ENCODE peak calls at places on chromosomes 5 and 9, in eight cellular contexts. L is breast epithelium, T is AG04450, C is adipocyte, O is brain microvascular endothelial cell, G is AG04449, Z is foreskin fibroblast, N is esophagus squamous epithelium. W is an unnamed sample.
A peak's percentile ranks its signal among the peaks of the same experiment; 100 is the strongest.

GRCh38 chr5:120600639-120601038 is 136.5 kb downstream of the PRR16 start:
- DNase-seq in L (no peak), T (no peak), C (no peak), O (no peak), G (no peak), Z (no peak), N (no peak), W (no peak)

GRCh38 chr9:134245179-134245578 is 80.8 kb upstream of the RNU6ATAC start:
- DNase-seq in L (no peak), T (no peak), C (no peak), O (no peak), G (no peak), Z (no peak), N (no peak), W (no peak)

GRCh38 chr5:155406815-155407214 is 393.3 kb downstream of the KIF4B start:
- DNase-seq in L (no peak), T (no peak), C (no peak), O (no peak), G (no peak), Z (no peak), N (no peak), W (no peak)

GRCh38 chr9:137456061-137456863 is 2.9 kb downstream of the NSMF start:
- DNase-seq in L (no peak), T (no peak), C (peak; percentile 81), O (peak; percentile 46), G (no peak), Z (peak; percentile 49), N (no peak), W (no peak)

GRCh38 chr5:5688194-5688924 is 265.9 kb downstream of the ICE1 start:
- DNase-seq in L (no peak), T (no peak), C (no peak), O (no peak), G (no peak), Z (no peak), N (no peak), W (no peak)

GRCh38 chr5:123921193-123921592 is 409.2 kb downstream of the CSNK1G3 start:
- DNase-seq in L (no peak), T (no peak), C (no peak), O (no peak), G (no peak), Z (no peak), N (no peak), W (no peak)

GRCh38 chr9:136567651-136568287 is 21.9 kb upstream of the NOTCH1 start:
- DNase-seq in L (peak; percentile 74), T (peak; percentile 32), C (peak; percentile 87), O (peak; percentile 81), G (no peak), Z (peak; percentile 85), N (no peak), W (no peak)

GRCh38 chr5:431001-431710 is 11.8 kb upstream of the EXOC3 start:
- DNase-seq in L (no peak), T (no peak), C (peak; percentile 57), O (peak; percentile 34), G (no peak), Z (no peak), N (no peak), W (no peak)

DNA sequence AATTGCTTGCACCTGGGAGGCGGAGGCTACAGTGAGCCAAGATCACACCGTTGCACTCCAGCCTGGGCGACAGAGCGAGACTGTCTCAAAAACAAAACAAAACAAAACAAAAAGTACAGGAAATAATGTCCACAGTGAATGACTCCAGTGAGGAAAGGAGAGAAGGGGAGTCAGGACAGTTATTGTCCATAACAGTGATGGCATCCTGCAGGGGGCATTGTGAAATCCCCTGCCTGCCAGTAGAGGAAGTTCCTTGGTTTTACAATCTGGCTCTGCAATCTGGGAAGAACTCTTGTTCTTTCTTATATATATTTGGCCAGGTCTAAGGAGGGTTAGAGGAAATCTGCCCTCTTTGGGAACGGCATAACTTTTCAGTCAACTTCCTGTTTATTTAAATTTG is 8.2 kb downstream of the SH3GL2 start:
- DNase-seq in L (no peak), T (no peak), C (no peak), O (no peak), G (no peak), Z (no peak), N (no peak), W (no peak)
- H3K4me3 ChIP-seq in L (no peak overlapping the region), T (no peak overlapping the region), C (no peak overlapping the region), O (no peak overlapping the region), G (no peak overlapping the region), Z (no peak overlapping the region), N (no peak overlapping the region), W (no peak overlapping the region)

DNA sequence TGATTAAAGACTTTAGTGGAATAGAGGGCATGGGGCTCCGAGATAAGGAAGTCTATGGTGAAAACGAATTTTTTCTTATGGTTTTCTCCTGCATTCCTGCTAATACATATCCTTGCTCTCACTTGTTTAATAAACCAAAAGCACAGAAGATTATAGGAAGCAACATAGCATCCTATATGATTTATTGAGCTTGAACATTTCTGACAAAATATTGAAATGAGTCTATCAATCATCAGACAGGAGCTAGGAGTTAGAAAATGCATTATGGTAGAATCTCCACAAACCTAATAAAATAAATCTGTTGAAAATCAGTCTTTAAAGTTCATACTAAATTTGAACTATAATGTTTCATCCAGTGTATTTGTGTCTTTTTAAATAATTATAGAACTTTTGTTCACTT is 554.6 kb upstream of the RGMB start:
- DNase-seq in L (no peak), T (no peak), C (no peak), O (no peak), G (no peak), Z (no peak), N (no peak), W (no peak)
- H3K4me3 ChIP-seq in L (no peak overlapping the region), T (no peak overlapping the region), C (no peak overlapping the region), O (no peak overlapping the region), G (no peak overlapping the region), Z (no peak overlapping the region), N (no peak overlapping the region), W (no peak overlapping the region)

DNA sequence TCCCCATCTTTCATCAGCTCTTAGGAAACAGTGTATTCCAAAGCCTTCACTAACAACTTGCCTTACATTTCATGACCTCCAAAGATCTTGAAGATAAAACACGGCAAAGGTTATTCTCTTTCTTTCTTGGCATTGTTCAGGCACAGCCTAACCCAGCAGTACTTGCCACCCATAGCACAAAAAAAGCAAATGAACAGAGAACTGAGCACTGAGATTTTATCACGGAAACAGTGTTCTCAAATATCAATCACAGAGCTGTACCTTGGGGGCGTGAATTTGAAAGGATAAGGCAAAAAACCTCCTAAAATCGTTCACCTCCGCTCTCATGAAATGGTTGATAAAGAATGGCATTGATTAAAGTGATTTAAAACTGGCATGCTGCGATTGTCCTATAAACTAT is 16.9 kb upstream of the KCNV2 start:
- DNase-seq in L (no peak), T (no peak), C (no peak), O (no peak), G (no peak), Z (no peak), N (no peak), W (no peak)
- H3K4me3 ChIP-seq in L (no peak overlapping the region), T (no peak overlapping the region), C (no peak overlapping the region), O (no peak overlapping the region), G (no peak overlapping the region), Z (no peak overlapping the region), N (no peak overlapping the region), W (no peak overlapping the region)

DNA sequence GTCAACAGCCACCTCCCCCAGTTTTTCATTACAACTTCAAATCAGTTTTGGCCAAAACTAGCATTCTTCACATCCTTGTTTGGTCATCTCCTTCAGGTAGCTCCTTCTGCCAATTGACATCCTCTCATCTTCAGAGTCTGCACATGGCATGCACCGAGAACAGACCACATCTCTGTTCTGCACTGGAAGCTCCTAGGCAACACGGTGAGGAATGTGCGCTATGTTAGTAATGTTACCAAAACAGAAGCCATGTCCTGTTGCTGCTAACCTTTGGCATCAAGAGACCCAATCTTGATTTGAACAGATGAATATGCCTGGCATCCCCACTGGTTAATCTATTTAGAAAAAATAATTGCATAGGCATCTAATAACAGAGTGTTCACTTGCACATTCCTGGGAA is 5.1 kb upstream of the HK3 start:
- DNase-seq in L (peak; percentile 54), T (no peak), C (no peak), O (no peak), G (no peak), Z (no peak), N (no peak), W (no peak)
- H3K4me3 ChIP-seq in L (no peak overlapping the region), T (no peak overlapping the region), C (no peak overlapping the region), O (no peak overlapping the region), G (no peak overlapping the region), Z (no peak overlapping the region), N (no peak overlapping the region), W (no peak overlapping the region)

GRCh38 chr5:45060686-45061085 is 251.9 kb downstream of the MRPS30 start:
- DNase-seq in L (no peak), T (no peak), C (no peak), O (no peak), G (no peak), Z (no peak), N (no peak), W (no peak)
- H3K4me3 ChIP-seq in L (no peak overlapping the region), T (no peak overlapping the region), C (no peak overlapping the region), O (no peak overlapping the region), G (no peak overlapping the region), Z (no peak overlapping the region), N (no peak overlapping the region), W (no peak overlapping the region)

DNA sequence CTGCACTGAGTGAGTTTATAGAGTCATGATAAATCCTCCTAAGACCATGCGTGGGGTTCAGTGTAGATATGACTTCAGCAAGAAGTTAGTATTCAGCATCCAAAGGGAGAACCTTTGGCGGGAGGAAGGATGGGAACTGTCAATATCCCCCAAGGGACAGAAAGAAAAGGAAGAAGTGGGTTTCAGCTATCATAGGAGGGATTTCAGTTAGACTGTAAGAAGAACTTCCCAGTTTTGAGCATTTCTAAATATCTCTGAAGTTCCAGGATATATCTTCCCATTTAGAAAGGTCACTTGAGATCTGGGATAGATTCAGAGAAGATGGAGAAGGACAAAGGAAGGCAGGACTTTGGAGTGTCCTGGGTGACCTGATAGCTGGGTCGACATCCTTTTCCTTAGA is 927 bp downstream of the KCNMB1 start:
- DNase-seq in L (no peak), T (no peak), C (no peak), O (no peak), G (no peak), Z (no peak), N (no peak), W (no peak)
- H3K4me3 ChIP-seq in L (peak overlapping the region; percentile 64), T (no peak overlapping the region), C (no peak overlapping the region), O (no peak overlapping the region), G (no peak overlapping the region), Z (no peak overlapping the region), N (peak overlapping the region; percentile 29), W (no peak overlapping the region)

W was measured in epithelial cell of proximal tubule.